ENCODE peak calls at places on chromosomes 5 and 9, in eight cellular contexts. V is uterus; I is cardiac muscle cell; Y is effector memory CD4-positive, alpha-beta T cell; X is astrocyte; D is CD8-positive, alpha-beta memory T cell; Q is hepatocyte; G is tibial artery. S is an unnamed sample.
A peak's percentile ranks its signal among the peaks of the same experiment; 100 is the strongest.

GRCh38 chr5:40401281-40401680 is 278.4 kb upstream of the PTGER4 start:
- DNase-seq in X (no peak), V (no peak), Y (no peak), G (no peak), Q (no peak), I (no peak), D (no peak), S (no peak)

GRCh38 chr9:71036501-71036900 is 84.9 kb downstream of the TRPM3 start:
- DNase-seq in X (peak; percentile 1), Q (peak; percentile 43), G (no peak), I (peak; percentile 28), D (no peak), V (no peak), Y (no peak), S (no peak)

GRCh38 chr5:95583992-95584391 is 29.1 kb downstream of the ARSK start:
- DNase-seq in D (no peak), X (no peak), G (no peak), V (no peak), Q (no peak), I (no peak), Y (no peak), S (no peak)

GRCh38 chr5:107340631-107341030 is 330.1 kb downstream of the EFNA5 start:
- DNase-seq in D (no peak), G (no peak), I (no peak), Q (peak; percentile 19), X (no peak), V (no peak), Y (no peak), S (no peak)

GRCh38 chr5:123819818-123820217 is 307.8 kb downstream of the CSNK1G3 start:
- DNase-seq in V (no peak), Y (no peak), X (peak; percentile 77), G (no peak), Q (no peak), I (no peak), D (no peak), S (peak; percentile 63)

GRCh38 chr5:148561712-148562365 is 92.5 kb downstream of the HTR4 start:
- DNase-seq in D (no peak), G (no peak), Q (peak; percentile 20), I (no peak), V (no peak), X (no peak), Y (no peak), S (no peak)

GRCh38 chr5:81397169-81397568 is 3.2 kb upstream of the ACOT12 start:
- DNase-seq in I (no peak), Q (no peak), X (peak; percentile 24), D (no peak), G (no peak), Y (no peak), V (no peak), S (no peak)

GRCh38 chr5:42553461-42553860 is 130.2 kb downstream of the GHR start:
- DNase-seq in X (no peak), D (no peak), Y (no peak), G (no peak), Q (no peak), V (no peak), I (no peak), S (no peak)

GRCh38 chr5:142684508-142685031 is 1.3 kb downstream of the FGF1 start:
- DNase-seq in V (no peak), G (no peak), X (peak; percentile 17), I (no peak), Q (no peak), D (no peak), Y (no peak), S (no peak)

GRCh38 chr5:74851684-74852353 is 14.4 kb downstream of the FAM169A start:
- DNase-seq in I (no peak), D (no peak), Q (no peak), G (no peak), V (no peak), X (peak; percentile 63), Y (no peak), S (no peak)

GRCh38 chr9:98037362-98037761 is 19.2 kb upstream of the NANS start:
- DNase-seq in D (no peak), V (no peak), Q (no peak), I (peak; percentile 6), G (no peak), Y (no peak), X (no peak), S (no peak)

GRCh38 chr9:130906727-130907416 is 10.3 kb upstream of the QRFP start:
- DNase-seq in X (no peak), V (no peak), Y (no peak), D (no peak), G (no peak), Q (no peak), I (no peak), S (no peak)

GRCh38 chr5:19676895-19677294 is 311.1 kb downstream of the CDH18 start:
- DNase-seq in I (no peak), G (no peak), Q (no peak), X (peak; percentile 66), V (no peak), D (no peak), Y (no peak), S (no peak)

GRCh38 chr9:121984726-121985402 is 108.2 kb downstream of the TTLL11 start:
- DNase-seq in I (no peak), D (no peak), V (no peak), Q (no peak), G (peak; percentile 66), X (peak; percentile 92), Y (no peak), S (peak; percentile 49)

GRCh38 chr9:133102190-133103021 is 18.6 kb downstream of the RALGDS start:
- DNase-seq in I (no peak), X (no peak), G (peak; percentile 59), Y (no peak), D (no peak), Q (no peak), V (no peak), S (no peak)

GRCh38 chr5:154740483-154740882 is 14.7 kb upstream of the LARP1 start:
- DNase-seq in D (no peak), Q (peak; percentile 50), I (no peak), V (peak; percentile 51), X (peak; percentile 40), G (peak; percentile 66), Y (no peak), S (peak; percentile 49)

GRCh38 chr5:153147891-153148623 is 342.4 kb upstream of the GRIA1 start:
- DNase-seq in X (peak; percentile 54), V (no peak), Q (peak; percentile 79), D (no peak), I (peak; percentile 73), Y (no peak), G (no peak), S (no peak)

GRCh38 chr5:166699616-166700015 is 1591.8 kb upstream of the WWC1 start:
- DNase-seq in Y (no peak), X (no peak), Q (no peak), D (no peak), I (no peak), V (no peak), G (no peak), S (no peak)
- H3K9me3 ChIP-seq in Y (no peaks in the 10 kb centered on the region), X (no peaks in the 10 kb centered on the region), Q (no peaks in the 10 kb centered on the region), D (peaks cover 4% of the 10 kb centered on the region), I (no peaks in the 10 kb centered on the region), V (no peaks in the 10 kb centered on the region), G (no peaks in the 10 kb centered on the region), S (no peaks in the 10 kb centered on the region)

GRCh38 chr9:19119801-19120440 is 7.4 kb downstream of the PLIN2 start:
- DNase-seq in I (no peak), Y (no peak), Q (no peak), X (no peak), V (no peak), G (no peak), D (no peak), S (no peak)

GRCh38 chr9:19122490-19123042 is 4.7 kb downstream of the PLIN2 start:
- DNase-seq in Q (no peak), D (no peak), V (no peak), I (no peak), G (no peak), Y (no peak), X (no peak), S (no peak)

GRCh38 chr9:19120846-19121245 is 6.4 kb downstream of the PLIN2 start:
- DNase-seq in G (no peak), Y (no peak), I (no peak), V (no peak), D (no peak), X (no peak), Q (no peak), S (no peak)

GRCh38 chr9:19127881-19128719 is 808 bp upstream of the PLIN2 start:
- DNase-seq in V (peak; percentile 44), Y (no peak), G (peak; percentile 69), Q (no peak), I (no peak), X (no peak), D (peak; percentile 25), S (no peak)

DNA sequence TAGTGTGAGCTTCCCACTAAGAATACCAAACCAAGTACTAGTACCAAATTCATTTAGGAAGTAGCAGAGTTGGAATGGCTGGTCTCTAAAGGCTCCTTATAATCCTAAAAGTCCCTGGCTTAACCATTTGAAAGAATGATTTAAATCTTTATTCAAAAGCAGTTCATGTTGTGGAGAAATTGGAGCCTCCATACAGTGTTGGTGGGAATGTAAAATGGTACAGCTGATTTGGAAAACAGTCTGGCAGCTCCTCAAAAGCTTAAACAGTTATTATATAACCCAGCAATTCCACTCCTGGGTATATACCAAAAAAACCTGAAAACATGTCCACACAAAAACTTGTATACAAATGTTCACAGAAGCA is 2.9 kb downstream of the PLIN2 start:
- DNase-seq in X (no peak), Y (no peak), I (no peak), G (no peak), D (no peak), V (no peak), Q (no peak), S (no peak)
- H3K27ac ChIP-seq in X (no peak overlapping the region), Y (peak overlapping the region; percentile 49), I (peak overlapping the region; percentile 58), G (no peak overlapping the region), D (peak overlapping the region; percentile 21), V (peak overlapping the region; percentile 97), Q (peak overlapping the region; percentile 99), S (no peak overlapping the region)

GRCh38 chr9:11190719-11191118 is 577.9 kb upstream of the PTPRD start:
- DNase-seq in G (no peak), I (no peak), X (no peak), Y (no peak), Q (no peak), V (no peak), D (no peak), S (no peak)

GRCh38 chr9:11194249-11194648 is 581.4 kb upstream of the PTPRD start:
- DNase-seq in X (no peak), G (no peak), D (no peak), I (no peak), Y (no peak), V (no peak), Q (no peak), S (no peak)

GRCh38 chr9:11192993-11193392 is 580.2 kb upstream of the PTPRD start:
- DNase-seq in Q (no peak), X (no peak), D (no peak), V (no peak), I (no peak), G (no peak), Y (no peak), S (no peak)
- H3K9me3 ChIP-seq in Q (no peaks in the 10 kb centered on the region), X (peaks cover 3% of the 10 kb centered on the region), D (no peaks in the 10 kb centered on the region), V (no peaks in the 10 kb centered on the region), I (no peaks in the 10 kb centered on the region), G (no peaks in the 10 kb centered on the region), Y (no peaks in the 10 kb centered on the region), S (peaks cover 17% of the 10 kb centered on the region)

DNA sequence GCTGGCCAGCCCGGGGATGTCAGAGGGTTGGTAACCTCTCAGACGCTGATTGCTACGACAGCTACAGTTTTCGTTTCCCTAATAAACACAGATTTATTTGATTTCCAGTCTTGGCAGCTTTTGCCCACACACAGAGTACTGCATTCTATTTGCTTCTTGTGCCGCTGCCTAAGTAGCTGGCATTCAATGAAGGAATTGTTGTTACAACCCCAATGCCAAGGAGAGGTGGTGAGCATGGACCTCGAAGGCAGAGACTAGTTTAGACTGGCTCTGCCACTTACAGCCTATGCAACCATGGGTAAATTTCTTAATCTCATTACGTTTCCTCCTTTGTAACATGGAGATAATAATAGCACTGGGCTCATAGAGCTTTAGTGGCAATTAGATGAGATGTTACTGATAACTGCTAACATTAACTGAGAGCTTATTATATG is 247.1 kb upstream of the PANK3 start:
- DNase-seq in I (no peak), V (no peak), G (no peak), Q (no peak), D (no peak), X (no peak), Y (no peak), S (no peak)
- H3K27ac ChIP-seq in I (no peak overlapping the region), V (no peak overlapping the region), G (no peak overlapping the region), Q (no peak overlapping the region), D (no peak overlapping the region), X (no peak overlapping the region), Y (no peak overlapping the region), S (no peak overlapping the region)

S was measured in AG04450.